ENCODE peak calls at places on chromosome 11, in nine cellular contexts. W is A549, I is left ventricle myocardium inferior, M is right atrium auricular region, X is mucosa of descending colon, J is GM06990, K is heart right ventricle, R is thoracic aorta, P is fibroblast of the aortic adventitia. C is an unnamed sample.

GRCh38 chr11:77908835-77909234 is 85.6 kb downstream of the INTS4 start:
- DNase-seq in W (no peak), I (no peak), M (no peak), X (no peak), J (no peak), K (no peak), R (no peak), P (no peak), C (no peak)

GRCh38 chr11:65861165-65861505 is 902 bp downstream of the MUS81 start:
- DNase-seq in W (no peak), I (no peak), M (no peak), X (peak), J (no peak), K (no peak), R (no peak), P (no peak), C (no peak)

GRCh38 chr11:96869207-96869606 is 479.4 kb downstream of the JRKL start:
- DNase-seq in W (no peak), I (no peak), M (no peak), X (no peak), J (no peak), K (no peak), R (no peak), P (peak), C (no peak)

GRCh38 chr11:6438979-6439571 is 1.7 kb downstream of the HPX start:
- DNase-seq in W (peak), I (no peak), M (no peak), X (no peak), J (no peak), K (no peak), R (no peak), P (peak), C (no peak)

GRCh38 chr11:34653851-34654490 is 33.1 kb downstream of the EHF start:
- DNase-seq in W (peak), I (no peak), M (no peak), X (peak), J (no peak), K (no peak), R (no peak), P (peak), C (no peak)

GRCh38 chr11:101915811-101916291 is 471 bp downstream of the ANGPTL5 start:
- DNase-seq in W (peak), I (no peak), M (no peak), X (no peak), J (peak), K (no peak), R (no peak), P (peak), C (peak)

GRCh38 chr11:1622076-1622475 is at the start of gene KRTAP5-4:
- DNase-seq in W (no peak), I (no peak), M (no peak), X (no peak), J (no peak), K (no peak), R (no peak), P (no peak), C (no peak)

GRCh38 chr11:66443602-66444001 is 5.0 kb upstream of the MRPL11 start:
- DNase-seq in W (peak), I (no peak), M (no peak), X (no peak), J (no peak), K (no peak), R (no peak), P (peak), C (no peak)

GRCh38 chr11:43503417-43503816 is 144.7 kb downstream of the TTC17 start:
- DNase-seq in W (no peak), I (no peak), M (no peak), X (no peak), J (no peak), K (no peak), R (no peak), P (no peak), C (no peak)

GRCh38 chr11:43508511-43508918 is 149.8 kb downstream of the TTC17 start:
- DNase-seq in W (no peak), I (no peak), M (no peak), X (no peak), J (no peak), K (no peak), R (no peak), P (peak), C (peak)

GRCh38 chr11:43505171-43505570 is 146.5 kb downstream of the TTC17 start:
- DNase-seq in W (no peak), I (no peak), M (no peak), X (no peak), J (no peak), K (no peak), R (no peak), P (no peak), C (no peak)

GRCh38 chr11:43507171-43507570 is 148.5 kb downstream of the TTC17 start:
- DNase-seq in W (no peak), I (no peak), M (peak), X (no peak), J (no peak), K (no peak), R (no peak), P (no peak), C (no peak)

GRCh38 chr11:43504316-43504950 is 145.7 kb downstream of the TTC17 start:
- DNase-seq in W (peak), I (no peak), M (no peak), X (no peak), J (no peak), K (no peak), R (no peak), P (peak), C (peak)
- TF ChIP-seq CTCF in W (no peak), I (peak), M (peak), X (no peak), J (peak), K (peak), R (no peak), P (peak), C (peak)

GRCh38 chr11:12540913-12541587 is 133.2 kb upstream of the TEAD1 start:
- DNase-seq in W (peak), I (no peak), M (peak), X (no peak), J (no peak), K (no peak), R (no peak), P (peak), C (no peak)
- TF ChIP-seq CTCF in W (no peak), I (peak), M (no peak), X (no peak), J (no peak), K (no peak), R (no peak), P (peak), C (no peak)

DNA sequence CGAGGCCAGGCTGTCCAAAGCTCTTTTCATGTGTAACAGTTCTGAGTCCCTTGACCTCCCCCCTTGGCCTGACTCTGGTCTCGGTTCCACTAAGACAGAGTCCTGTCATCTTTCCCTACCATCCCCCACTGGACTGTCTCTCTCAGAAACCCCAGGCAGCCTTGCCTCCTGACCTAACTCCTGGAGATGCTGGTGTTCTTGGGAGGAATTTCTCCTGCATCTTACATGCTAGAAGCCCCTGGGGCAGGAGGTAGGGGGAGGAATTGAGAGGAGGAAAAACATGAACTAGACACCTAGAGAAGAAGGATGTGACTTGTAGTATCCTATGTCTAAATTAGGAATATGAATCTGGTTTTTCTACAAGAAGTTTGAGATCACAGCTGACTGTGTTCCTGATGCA is 648 bp upstream of the IL18BP start:
- DNase-seq in W (no peak), I (no peak), M (no peak), X (no peak), J (no peak), K (no peak), R (no peak), P (no peak), C (no peak)
- TF ChIP-seq CTCF in W (no peak), I (no peak), M (no peak), X (no peak), J (no peak), K (no peak), R (no peak), P (no peak), C (no peak)

GRCh38 chr11:8722156-8722555 is 39.6 kb downstream of the RPL27A start:
- DNase-seq in W (no peak), I (no peak), M (no peak), X (no peak), J (no peak), K (no peak), R (no peak), P (peak), C (no peak)

GRCh38 chr11:8722809-8723208 is 40.2 kb downstream of the RPL27A start:
- DNase-seq in W (no peak), I (no peak), M (no peak), X (no peak), J (no peak), K (no peak), R (no peak), P (no peak), C (no peak)

GRCh38 chr11:8720868-8721739 is 38.5 kb downstream of the RPL27A start:
- DNase-seq in W (no peak), I (no peak), M (no peak), X (no peak), J (no peak), K (no peak), R (no peak), P (no peak), C (no peak)

GRCh38 chr11:8720376-8720775 is 37.8 kb downstream of the RPL27A start:
- DNase-seq in W (no peak), I (no peak), M (no peak), X (no peak), J (no peak), K (no peak), R (no peak), P (no peak), C (no peak)

DNA sequence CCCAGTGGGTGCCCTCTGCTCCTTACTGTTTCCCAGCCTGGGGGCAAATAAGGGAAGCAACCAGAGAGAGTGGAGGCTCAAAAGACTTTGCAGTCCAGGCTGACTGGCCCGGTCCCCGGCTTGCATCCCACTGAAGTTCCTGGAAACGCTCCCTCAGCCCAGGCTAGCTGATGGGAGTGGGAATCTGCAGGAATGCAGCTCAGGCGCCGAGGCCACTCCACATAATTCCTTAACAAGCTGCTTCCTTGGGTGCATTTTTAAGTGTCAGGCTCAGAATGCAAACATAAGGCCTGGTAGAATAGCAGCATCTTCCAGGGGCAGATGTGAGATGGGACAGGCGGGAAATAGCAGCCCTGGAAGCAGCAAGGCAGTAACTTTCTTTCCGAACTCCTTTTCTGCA is 39.1 kb downstream of the RPL27A start:
- DNase-seq in W (no peak), I (no peak), M (no peak), X (no peak), J (no peak), K (no peak), R (no peak), P (peak), C (no peak)
- TF ChIP-seq CTCF in W (no peak), I (no peak), M (no peak), X (no peak), J (no peak), K (no peak), R (no peak), P (no peak), C (no peak)

GRCh38 chr11:38411149-38411548 is 1813.1 kb upstream of the RAG2 start:
- DNase-seq in W (no peak), I (no peak), M (no peak), X (no peak), J (no peak), K (no peak), R (no peak), P (no peak), C (no peak)
- TF ChIP-seq CTCF in W (no peak), I (no peak), M (no peak), X (no peak), J (no peak), K (no peak), R (no peak), P (no peak), C (no peak)

DNA sequence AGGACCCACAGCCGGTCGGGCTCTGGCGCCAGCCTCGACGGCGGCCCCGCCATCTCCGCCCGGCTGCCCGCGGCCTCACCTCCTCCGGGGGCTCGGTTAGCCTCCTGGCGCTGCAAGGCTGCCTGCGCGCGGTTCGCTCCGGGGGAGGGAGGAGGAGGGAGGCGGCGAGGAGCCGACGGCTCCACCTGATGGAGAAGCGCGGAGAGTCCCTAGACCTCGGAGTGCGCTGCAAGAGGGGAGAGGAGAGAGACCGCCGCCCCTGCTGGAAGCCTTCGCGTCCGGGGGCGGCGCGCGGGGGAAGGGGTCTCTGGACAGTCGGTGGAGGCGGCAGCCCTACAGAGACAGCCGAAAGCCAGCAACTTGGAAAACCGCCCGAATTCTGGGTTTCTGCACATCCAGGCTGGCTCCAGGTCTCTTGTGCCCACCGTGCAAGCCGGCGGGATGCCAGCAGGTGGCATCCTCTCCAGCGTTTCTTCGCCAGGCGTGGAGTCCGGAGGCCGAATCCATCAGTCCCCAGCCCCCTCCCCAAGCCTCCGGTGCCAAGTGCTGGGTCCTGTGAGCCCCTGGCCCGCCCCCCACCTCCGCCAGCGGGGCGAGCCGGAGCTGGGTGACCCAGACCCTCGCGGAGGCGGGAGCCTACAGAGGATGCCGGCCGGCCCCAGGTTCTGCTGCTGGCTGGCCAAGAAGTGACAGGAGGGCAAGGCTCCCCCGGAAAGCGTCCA is 2.9 kb upstream of the KIRREL3 start:
- DNase-seq in W (peak), I (no peak), M (no peak), X (no peak), J (peak), K (no peak), R (no peak), P (no peak), C (peak)
- TF ChIP-seq CTCF in W (peak), I (peak), M (peak), X (no peak), J (peak), K (no peak), R (no peak), P (no peak), C (peak)

DNA sequence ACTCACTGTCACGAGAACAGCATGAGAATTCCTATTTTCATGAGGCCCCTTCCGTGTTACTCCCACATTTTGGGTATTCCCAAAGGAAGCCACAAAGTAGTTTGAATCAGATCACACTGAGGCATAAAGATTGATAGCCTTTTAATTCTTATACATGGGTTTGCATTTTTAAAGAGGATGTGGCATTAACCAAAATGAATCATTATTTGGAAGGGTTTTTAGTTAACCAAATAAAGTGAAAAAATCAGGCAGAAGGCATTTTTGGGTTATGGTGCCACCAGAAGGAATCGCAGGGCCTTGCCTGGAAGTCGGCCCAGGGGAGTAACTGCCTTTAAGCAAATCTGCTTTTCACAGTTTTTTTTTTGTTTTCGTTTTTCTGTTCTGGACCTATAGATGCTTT is 55.4 kb downstream of the HSD17B12 start:
- DNase-seq in W (no peak), I (no peak), M (no peak), X (no peak), J (no peak), K (no peak), R (no peak), P (peak), C (no peak)
- TF ChIP-seq CTCF in W (no peak), I (no peak), M (no peak), X (no peak), J (no peak), K (no peak), R (no peak), P (peak), C (no peak)

GRCh38 chr11:89405629-89406028 is 85.5 kb downstream of the NOX4 start:
- DNase-seq in W (no peak), I (no peak), M (no peak), X (no peak), J (no peak), K (no peak), R (no peak), P (peak), C (no peak)
- TF ChIP-seq CTCF in W (no peak), I (peak), M (no peak), X (no peak), J (no peak), K (no peak), R (no peak), P (peak), C (no peak)

GRCh38 chr11:134392953-134393615 is 19.0 kb downstream of the B3GAT1 start:
- DNase-seq in W (no peak), I (no peak), M (no peak), X (no peak), J (no peak), K (no peak), R (no peak), P (no peak), C (no peak)

GRCh38 chr11:134395002-134395401 is 17.0 kb downstream of the B3GAT1 start:
- DNase-seq in W (no peak), I (no peak), M (no peak), X (peak), J (no peak), K (no peak), R (no peak), P (no peak), C (no peak)

GRCh38 chr11:134394311-134394710 is 17.7 kb downstream of the B3GAT1 start:
- DNase-seq in W (no peak), I (no peak), M (no peak), X (peak), J (no peak), K (no peak), R (no peak), P (no peak), C (no peak)

GRCh38 chr11:134391656-134392055 is 20.4 kb downstream of the B3GAT1 start:
- DNase-seq in W (no peak), I (no peak), M (no peak), X (peak), J (no peak), K (no peak), R (no peak), P (no peak), C (no peak)

DNA sequence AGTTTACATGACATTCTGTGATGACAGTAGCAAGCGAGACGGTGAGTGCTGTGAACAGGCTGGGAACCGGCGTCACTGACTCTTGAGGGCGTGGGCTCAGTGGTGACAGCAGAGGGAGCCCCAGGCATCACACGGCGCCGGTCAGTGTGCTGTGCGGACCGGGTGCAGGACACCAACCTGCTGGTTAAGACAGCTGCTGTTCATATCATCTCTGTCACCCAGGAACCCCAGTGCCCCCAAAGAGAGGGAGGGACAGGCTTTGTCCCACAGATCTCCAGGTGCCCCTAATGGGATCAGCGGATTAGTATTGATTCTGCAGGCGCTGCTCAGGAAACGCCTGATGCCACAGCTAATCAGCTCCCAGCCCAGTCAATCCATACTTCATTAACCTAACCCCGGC is 18.4 kb downstream of the B3GAT1 start:
- DNase-seq in W (peak), I (no peak), M (no peak), X (peak), J (no peak), K (no peak), R (no peak), P (no peak), C (no peak)
- TF ChIP-seq CTCF in W (no peak), I (peak), M (peak), X (no peak), J (peak), K (peak), R (no peak), P (no peak), C (no peak)

DNA sequence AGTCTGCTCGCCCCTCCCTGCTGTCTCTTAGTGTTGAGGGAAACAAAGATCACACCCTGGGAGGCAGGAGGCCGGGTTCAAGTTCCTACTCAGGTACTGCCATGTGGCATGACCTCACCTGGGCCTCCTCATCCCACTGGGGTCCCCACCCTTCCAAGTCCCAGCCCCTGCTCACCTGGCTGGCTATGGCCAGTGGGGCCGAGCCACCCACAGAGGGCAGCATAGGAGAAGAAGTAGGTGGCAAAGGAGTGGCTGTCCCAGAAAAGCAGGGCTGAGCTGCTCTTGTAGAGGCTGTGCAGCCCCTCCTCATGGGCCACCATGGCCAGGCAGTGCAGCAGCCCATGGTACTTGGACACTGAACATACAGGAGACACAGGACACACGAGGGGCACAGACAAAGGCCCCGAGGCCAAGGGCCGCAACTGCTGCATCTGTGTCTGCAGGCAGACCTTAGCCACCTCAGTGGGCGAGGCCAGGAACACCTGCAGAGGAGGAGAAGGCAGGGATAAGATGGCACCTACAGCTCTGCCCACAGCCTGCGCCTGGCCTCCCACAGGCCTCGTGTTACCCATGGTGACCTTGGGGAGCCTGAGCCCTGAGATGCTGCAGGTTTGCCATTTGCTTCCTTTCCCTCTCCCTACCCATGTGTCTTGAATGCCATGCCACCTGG is 50.6 kb upstream of the MPEG1 start:
- DNase-seq in W (no peak), I (no peak), M (no peak), X (peak), J (no peak), K (no peak), R (no peak), P (no peak), C (no peak)
- TF ChIP-seq CTCF in W (no peak), I (no peak), M (peak), X (peak), J (peak), K (peak), R (no peak), P (no peak), C (peak)

C was measured in GM20000.